ENCODE peak calls at places on chromosomes 3 and 15, in six cellular contexts. One of them, this sample, is unnamed.

GRCh38 chr15:35061171-35062163 is 23.6 kb downstream of the NANOGP8 start:
- DNase-seq in AG09309: no peak
- DNase-seq in heart left ventricle: no peak
- DNase-seq in adipocyte: no peak
- DNase-seq in kidney: no peak
- DNase-seq in hepatocyte: no peak
- DNase-seq in this sample: no peak

GRCh38 chr3:195080571-195081141 is 190.3 kb downstream of the XXYLT1 start:
- DNase-seq in heart left ventricle: peak; percentile 76
- DNase-seq in hepatocyte: no peak
- DNase-seq in kidney: peak; percentile 87
- DNase-seq in adipocyte: no peak
- DNase-seq in AG09309: no peak
- DNase-seq in this sample: no peak

GRCh38 chr3:137792633-137793271 is 28.6 kb downstream of the SOX14 start:
- DNase-seq in AG09309: no peak
- DNase-seq in heart left ventricle: no peak
- DNase-seq in hepatocyte: peak; percentile 56
- DNase-seq in kidney: no peak
- DNase-seq in adipocyte: peak; percentile 18
- DNase-seq in this sample: no peak

GRCh38 chr3:189157232-189158007 is 14.4 kb upstream of the TPRG1 start:
- DNase-seq in AG09309: no peak
- DNase-seq in hepatocyte: no peak
- DNase-seq in kidney: no peak
- DNase-seq in adipocyte: no peak
- DNase-seq in heart left ventricle: no peak
- DNase-seq in this sample: no peak

GRCh38 chr3:146334151-146334550 is 83.2 kb upstream of the PLSCR4 start:
- DNase-seq in heart left ventricle: peak; percentile 17
- DNase-seq in AG09309: no peak
- DNase-seq in hepatocyte: peak; percentile 18
- DNase-seq in kidney: no peak
- DNase-seq in adipocyte: peak; percentile 76
- DNase-seq in this sample: no peak

GRCh38 chr3:186534113-186534669 is 10.0 kb downstream of the CRYGS start:
- DNase-seq in hepatocyte: no peak
- DNase-seq in adipocyte: no peak
- DNase-seq in heart left ventricle: no peak
- DNase-seq in AG09309: no peak
- DNase-seq in kidney: no peak
- DNase-seq in this sample: peak; percentile 55

GRCh38 chr3:114319453-114319852 is 25.6 kb downstream of the TIGIT start:
- DNase-seq in hepatocyte: peak; percentile 8
- DNase-seq in kidney: no peak
- DNase-seq in heart left ventricle: no peak
- DNase-seq in AG09309: peak; percentile 7
- DNase-seq in adipocyte: peak; percentile 35
- DNase-seq in this sample: no peak

GRCh38 chr3:141539441-141540187 is 52.8 kb downstream of the RASA2 start:
- DNase-seq in hepatocyte: no peak
- DNase-seq in adipocyte: no peak
- DNase-seq in heart left ventricle: no peak
- DNase-seq in AG09309: no peak
- DNase-seq in kidney: no peak
- DNase-seq in this sample: no peak

GRCh38 chr15:88627463-88627862 is 6.3 kb downstream of the AEN start:
- DNase-seq in kidney: no peak
- DNase-seq in adipocyte: no peak
- DNase-seq in hepatocyte: no peak
- DNase-seq in AG09309: no peak
- DNase-seq in heart left ventricle: no peak
- DNase-seq in this sample: no peak

GRCh38 chr15:99692825-99693224 is 40.4 kb downstream of the LYSMD4 start:
- DNase-seq in heart left ventricle: no peak
- DNase-seq in adipocyte: no peak
- DNase-seq in hepatocyte: no peak
- DNase-seq in kidney: no peak
- DNase-seq in AG09309: no peak
- DNase-seq in this sample: no peak

GRCh38 chr15:91853968-91854943 is 748 bp downstream of the SLCO3A1 start:
- DNase-seq in kidney: peak; percentile 85
- DNase-seq in hepatocyte: peak; percentile 49
- DNase-seq in adipocyte: peak; percentile 71
- DNase-seq in heart left ventricle: peak; percentile 66
- DNase-seq in AG09309: no peak
- DNase-seq in this sample: peak; percentile 57

GRCh38 chr15:91855241-91855640 is 1.7 kb downstream of the SLCO3A1 start:
- DNase-seq in kidney: no peak
- DNase-seq in hepatocyte: no peak
- DNase-seq in heart left ventricle: no peak
- DNase-seq in AG09309: no peak
- DNase-seq in adipocyte: no peak
- DNase-seq in this sample: no peak

GRCh38 chr15:91857224-91857585 is 3.7 kb downstream of the SLCO3A1 start:
- DNase-seq in adipocyte: no peak
- DNase-seq in AG09309: no peak
- DNase-seq in heart left ventricle: no peak
- DNase-seq in kidney: no peak
- DNase-seq in hepatocyte: no peak
- DNase-seq in this sample: no peak

GRCh38 chr15:91857772-91858171 is 4.3 kb downstream of the SLCO3A1 start:
- DNase-seq in heart left ventricle: no peak
- DNase-seq in AG09309: no peak
- DNase-seq in hepatocyte: no peak
- DNase-seq in kidney: no peak
- DNase-seq in adipocyte: no peak
- DNase-seq in this sample: no peak

GRCh38 chr15:91855684-91856553 is 2.4 kb downstream of the SLCO3A1 start:
- DNase-seq in hepatocyte: peak; percentile 11
- DNase-seq in heart left ventricle: no peak
- DNase-seq in AG09309: no peak
- DNase-seq in adipocyte: peak; percentile 4
- DNase-seq in kidney: no peak
- DNase-seq in this sample: no peak
- H3K4me3 ChIP-seq in hepatocyte: no peak overlapping the region
- H3K4me3 ChIP-seq in heart left ventricle: no peak overlapping the region
- H3K4me3 ChIP-seq in AG09309: no peak overlapping the region
- H3K4me3 ChIP-seq in adipocyte: peak overlapping the region; percentile 88
- H3K4me3 ChIP-seq in kidney: no peak overlapping the region
- H3K4me3 ChIP-seq in this sample: no peak overlapping the region

GRCh38 chr3:98856724-98857123 is 44.8 kb downstream of the DCBLD2 start:
- DNase-seq in heart left ventricle: no peak
- DNase-seq in AG09309: no peak
- DNase-seq in kidney: no peak
- DNase-seq in adipocyte: no peak
- DNase-seq in hepatocyte: no peak
- DNase-seq in this sample: no peak
- H3K4me3 ChIP-seq in heart left ventricle: no peak overlapping the region
- H3K4me3 ChIP-seq in AG09309: no peak overlapping the region
- H3K4me3 ChIP-seq in kidney: no peak overlapping the region
- H3K4me3 ChIP-seq in adipocyte: no peak overlapping the region
- H3K4me3 ChIP-seq in hepatocyte: no peak overlapping the region
- H3K4me3 ChIP-seq in this sample: no peak overlapping the region

DNA sequence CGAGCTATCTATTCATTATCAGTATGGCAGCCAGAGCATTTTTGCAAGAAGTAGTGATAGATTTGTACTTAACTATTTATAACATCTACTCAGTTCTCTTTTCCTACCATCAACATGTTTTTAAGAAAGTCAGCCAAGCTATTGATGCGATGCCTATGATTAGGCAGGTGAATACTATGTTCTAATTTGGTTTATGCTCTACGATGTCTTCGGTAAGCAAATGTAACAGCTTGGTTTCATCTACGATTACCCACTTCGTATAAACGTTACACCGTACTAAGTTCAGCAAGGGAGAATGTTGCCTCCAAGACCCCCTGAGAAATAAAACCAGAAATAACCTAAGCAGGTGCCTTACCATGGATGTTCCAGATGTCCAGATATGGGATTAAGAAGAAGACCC is 356 bp downstream of the BTLA start:
- DNase-seq in kidney: no peak
- DNase-seq in adipocyte: no peak
- DNase-seq in hepatocyte: no peak
- DNase-seq in heart left ventricle: no peak
- DNase-seq in AG09309: no peak
- DNase-seq in this sample: no peak
- H3K4me3 ChIP-seq in kidney: no peak overlapping the region
- H3K4me3 ChIP-seq in adipocyte: no peak overlapping the region
- H3K4me3 ChIP-seq in hepatocyte: no peak overlapping the region
- H3K4me3 ChIP-seq in heart left ventricle: no peak overlapping the region
- H3K4me3 ChIP-seq in AG09309: no peak overlapping the region
- H3K4me3 ChIP-seq in this sample: peak overlapping the region; percentile 44

DNA sequence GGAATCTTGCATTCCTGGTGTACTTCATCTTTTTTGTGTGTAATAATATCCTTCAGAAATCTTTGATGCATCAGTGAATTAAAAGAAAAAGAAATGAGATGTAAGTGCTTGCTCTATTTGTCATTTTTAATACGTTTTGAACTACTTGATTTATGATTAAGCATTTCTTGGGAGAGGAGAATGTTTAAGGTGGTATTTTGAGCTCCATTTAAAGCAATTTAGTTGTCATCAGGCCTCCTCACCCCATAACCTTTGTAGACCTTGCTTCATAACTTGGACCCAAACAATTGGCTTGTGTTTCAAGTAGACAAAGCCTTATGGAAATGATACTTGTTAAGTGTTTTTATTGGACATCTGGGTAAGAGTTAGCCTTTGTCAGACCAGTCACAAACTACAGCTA is 87.1 kb upstream of the VEPH1 start:
- DNase-seq in adipocyte: no peak
- DNase-seq in heart left ventricle: no peak
- DNase-seq in kidney: no peak
- DNase-seq in hepatocyte: no peak
- DNase-seq in AG09309: no peak
- DNase-seq in this sample: no peak
- H3K4me3 ChIP-seq in adipocyte: no peak overlapping the region
- H3K4me3 ChIP-seq in heart left ventricle: no peak overlapping the region
- H3K4me3 ChIP-seq in kidney: no peak overlapping the region
- H3K4me3 ChIP-seq in hepatocyte: no peak overlapping the region
- H3K4me3 ChIP-seq in AG09309: no peak overlapping the region
- H3K4me3 ChIP-seq in this sample: no peak overlapping the region

GRCh38 chr15:41879321-41879845 is 14.5 kb downstream of the SPTBN5 start:
- DNase-seq in kidney: no peak
- DNase-seq in heart left ventricle: no peak
- DNase-seq in AG09309: no peak
- DNase-seq in adipocyte: no peak
- DNase-seq in hepatocyte: no peak
- DNase-seq in this sample: no peak

GRCh38 chr15:41880156-41880877 is 13.5 kb downstream of the SPTBN5 start:
- DNase-seq in hepatocyte: no peak
- DNase-seq in heart left ventricle: no peak
- DNase-seq in kidney: no peak
- DNase-seq in AG09309: no peak
- DNase-seq in adipocyte: no peak
- DNase-seq in this sample: no peak

GRCh38 chr15:41881925-41882688 is 11.7 kb downstream of the SPTBN5 start:
- DNase-seq in hepatocyte: peak; percentile 23
- DNase-seq in adipocyte: no peak
- DNase-seq in heart left ventricle: peak; percentile 46
- DNase-seq in AG09309: no peak
- DNase-seq in kidney: no peak
- DNase-seq in this sample: no peak

GRCh38 chr15:41881550-41881924 is 12.3 kb downstream of the SPTBN5 start:
- DNase-seq in adipocyte: no peak
- DNase-seq in kidney: no peak
- DNase-seq in heart left ventricle: no peak
- DNase-seq in AG09309: no peak
- DNase-seq in hepatocyte: no peak
- DNase-seq in this sample: no peak

GRCh38 chr15:41881086-41881485 is 12.8 kb downstream of the SPTBN5 start:
- DNase-seq in AG09309: no peak
- DNase-seq in hepatocyte: no peak
- DNase-seq in adipocyte: no peak
- DNase-seq in kidney: no peak
- DNase-seq in heart left ventricle: no peak
- DNase-seq in this sample: no peak
- H3K4me3 ChIP-seq in AG09309: no peak overlapping the region
- H3K4me3 ChIP-seq in hepatocyte: no peak overlapping the region
- H3K4me3 ChIP-seq in adipocyte: no peak overlapping the region
- H3K4me3 ChIP-seq in kidney: no peak overlapping the region
- H3K4me3 ChIP-seq in heart left ventricle: no peak overlapping the region
- H3K4me3 ChIP-seq in this sample: no peak overlapping the region